ENCODE peak calls at places on chromosomes 13 and 19, in nine cellular contexts. E is Peyer's patch; S is heart right ventricle; H is HCT116; D is kidney; Y is IMR-90; G is CD8-positive, alpha-beta T cell; I is right atrium auricular region; W is ovary. Q is an unnamed sample.

GRCh38 chr13:75480691-75481175 is 1.2 kb downstream of the TBC1D4 start:
- DNase-seq in E (peak), S (peak), H (peak), D (peak), Y (peak), G (no peak), I (peak), W (peak), Q (no peak)

GRCh38 chr19:34838248-34838647 is 65.2 kb upstream of the ZNF599 start:
- DNase-seq in E (no peak), S (no peak), H (peak), D (no peak), Y (no peak), G (no peak), I (no peak), W (no peak), Q (no peak)

GRCh38 chr19:10227215-10227971 is 3.7 kb downstream of the S1PR2 start:
- DNase-seq in E (no peak), S (peak), H (no peak), D (peak), Y (no peak), G (no peak), I (peak), W (peak), Q (peak)

GRCh38 chr19:35592226-35592625 is 6.3 kb downstream of the PMIS2 start:
- DNase-seq in E (no peak), S (no peak), H (peak), D (no peak), Y (peak), G (no peak), I (no peak), W (no peak), Q (no peak)

GRCh38 chr13:65943024-65943423 is 1287.1 kb downstream of the PCDH9 start:
- DNase-seq in E (no peak), S (no peak), H (no peak), D (no peak), Y (peak), G (no peak), I (no peak), W (no peak), Q (no peak)

GRCh38 chr13:85509512-85509911 is 289.7 kb downstream of the SLITRK6 start:
- DNase-seq in E (no peak), S (no peak), H (no peak), D (no peak), Y (peak), G (no peak), I (no peak), W (no peak), Q (no peak)

GRCh38 chr19:39398297-39398864 is 7.2 kb downstream of the MED29 start:
- DNase-seq in E (peak), S (peak), H (peak), D (peak), Y (peak), G (no peak), I (peak), W (peak), Q (no peak)

GRCh38 chr19:10061717-10062310 is 24.3 kb upstream of the SHFL start:
- DNase-seq in E (no peak), S (no peak), H (no peak), D (no peak), Y (no peak), G (no peak), I (no peak), W (no peak), Q (no peak)

GRCh38 chr19:17681505-17682125 is 6.5 kb downstream of the UNC13A start:
- DNase-seq in E (no peak), S (peak), H (no peak), D (peak), Y (peak), G (no peak), I (no peak), W (peak), Q (no peak)

GRCh38 chr13:102812616-102813287 is 13.8 kb downstream of the BIVM start:
- DNase-seq in E (no peak), S (no peak), H (no peak), D (no peak), Y (peak), G (no peak), I (no peak), W (no peak), Q (no peak)

GRCh38 chr13:30827578-30827925 is 78.5 kb upstream of the MEDAG start:
- DNase-seq in E (no peak), S (no peak), H (no peak), D (no peak), Y (no peak), G (no peak), I (no peak), W (no peak), Q (no peak)

GRCh38 chr13:38283346-38283745 is 66.3 kb upstream of the UFM1 start:
- DNase-seq in E (no peak), S (no peak), H (no peak), D (no peak), Y (no peak), G (no peak), I (no peak), W (no peak), Q (no peak)

GRCh38 chr19:47095707-47096704 is 17.6 kb downstream of the ZC3H4 start:
- DNase-seq in E (peak), S (peak), H (peak), D (peak), Y (no peak), G (no peak), I (peak), W (no peak), Q (no peak)

GRCh38 chr19:34428549-34429285 is 536 bp downstream of the UBA2 start:
- DNase-seq in E (peak), S (peak), H (no peak), D (no peak), Y (peak), G (no peak), I (no peak), W (no peak), Q (peak)

GRCh38 chr13:103762523-103762922 is 696.3 kb upstream of the SLC10A2 start:
- DNase-seq in E (no peak), S (no peak), H (no peak), D (no peak), Y (no peak), G (no peak), I (no peak), W (no peak), Q (no peak)

GRCh38 chr19:37718357-37718756 is 1.2 kb downstream of the ZNF607 start:
- DNase-seq in E (no peak), S (no peak), H (no peak), D (no peak), Y (no peak), G (no peak), I (no peak), W (no peak), Q (no peak)

GRCh38 chr13:41985788-41986508 is 25.0 kb upstream of the VWA8 start:
- DNase-seq in E (no peak), S (no peak), H (no peak), D (no peak), Y (peak), G (no peak), I (no peak), W (no peak), Q (no peak)

GRCh38 chr13:98105929-98106336 is 37.0 kb upstream of the FARP1 start:
- DNase-seq in E (no peak), S (peak), H (no peak), D (no peak), Y (peak), G (no peak), I (no peak), W (no peak), Q (no peak)

GRCh38 chr13:94382520-94382919 is 97.0 kb downstream of the DCT start:
- DNase-seq in E (no peak), S (no peak), H (no peak), D (no peak), Y (no peak), G (no peak), I (no peak), W (no peak), Q (no peak)

GRCh38 chr13:41505209-41505835 is 48.0 kb downstream of the RGCC start:
- DNase-seq in E (no peak), S (no peak), H (no peak), D (no peak), Y (peak), G (no peak), I (no peak), W (no peak), Q (no peak)

GRCh38 chr19:45419396-45419795 is 4.3 kb downstream of the ERCC1 start:
- DNase-seq in E (no peak), S (no peak), H (no peak), D (no peak), Y (no peak), G (no peak), I (no peak), W (no peak), Q (no peak)

GRCh38 chr19:46416077-46416709 is 2.8 kb upstream of the CCDC8 start:
- DNase-seq in E (peak), S (peak), H (peak), D (peak), Y (peak), G (no peak), I (peak), W (peak), Q (peak)

GRCh38 chr13:57017357-57017756 is 123.4 kb upstream of the PRR20A start:
- DNase-seq in E (no peak), S (no peak), H (no peak), D (no peak), Y (no peak), G (no peak), I (no peak), W (no peak), Q (no peak)

GRCh38 chr13:45859682-45860081 is 8.1 kb upstream of the SIAH3 start:
- DNase-seq in E (no peak), S (no peak), H (no peak), D (no peak), Y (no peak), G (no peak), I (no peak), W (no peak), Q (no peak)

GRCh38 chr19:46579286-46579944 is 21.7 kb upstream of the CALM3 start:
- DNase-seq in E (no peak), S (no peak), H (no peak), D (no peak), Y (no peak), G (peak), I (no peak), W (no peak), Q (no peak)

GRCh38 chr13:44679602-44680001 is 103.5 kb upstream of the TSC22D1 start:
- DNase-seq in E (no peak), S (no peak), H (no peak), D (no peak), Y (peak), G (no peak), I (no peak), W (no peak), Q (no peak)

GRCh38 chr13:22081430-22081829 is 410.6 kb downstream of the FGF9 start:
- DNase-seq in E (no peak), S (no peak), H (no peak), D (no peak), Y (no peak), G (no peak), I (no peak), W (no peak), Q (no peak)

GRCh38 chr13:47463726-47464125 is 537.3 kb downstream of the SUCLA2 start:
- DNase-seq in E (no peak), S (no peak), H (no peak), D (no peak), Y (peak), G (no peak), I (no peak), W (no peak), Q (no peak)

DNA sequence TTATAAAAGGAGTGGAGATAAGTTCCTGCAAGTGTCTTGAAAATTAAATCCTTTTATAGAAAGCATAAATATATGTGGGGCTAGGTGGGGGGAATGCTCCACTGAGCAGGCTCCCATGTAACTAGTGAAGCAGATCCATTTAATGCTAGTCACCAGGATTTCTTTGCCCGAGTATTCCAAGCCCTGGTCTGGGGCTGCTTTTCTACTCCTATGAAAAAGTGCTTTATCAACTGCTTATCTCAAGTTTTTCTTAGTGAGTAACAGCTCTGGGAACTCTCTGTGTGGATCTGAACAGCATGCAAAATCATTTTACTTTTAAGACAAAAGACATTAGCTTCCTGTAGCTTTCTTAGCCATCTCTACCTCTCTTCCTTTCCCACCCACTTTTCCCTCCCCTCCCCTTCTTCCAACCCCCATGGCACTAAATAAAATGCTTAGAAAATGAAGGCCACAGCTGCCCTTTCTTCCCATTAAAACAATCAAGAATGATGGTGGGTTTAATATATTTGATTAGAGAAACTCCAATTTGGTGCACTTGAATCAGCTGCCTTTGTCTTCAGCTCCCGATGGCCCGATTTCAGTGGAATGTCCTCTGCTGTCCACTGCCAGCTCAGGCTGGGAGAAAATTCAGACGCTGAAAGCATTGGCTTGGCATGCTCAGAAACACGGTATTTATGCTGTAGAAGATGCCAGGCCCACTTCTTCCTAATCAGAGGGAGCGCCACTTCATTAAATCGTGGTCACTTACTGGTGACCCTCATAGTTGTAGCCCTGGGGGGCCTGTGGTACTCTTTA is 475.1 kb downstream of the FOXO1 start:
- DNase-seq in E (no peak), S (no peak), H (no peak), D (no peak), Y (no peak), G (no peak), I (no peak), W (no peak), Q (no peak)
- H3K27ac ChIP-seq in E (peak), S (peak), H (no peak), D (no peak), Y (no peak), G (peak), I (peak), W (no peak), Q (peak)

DNA sequence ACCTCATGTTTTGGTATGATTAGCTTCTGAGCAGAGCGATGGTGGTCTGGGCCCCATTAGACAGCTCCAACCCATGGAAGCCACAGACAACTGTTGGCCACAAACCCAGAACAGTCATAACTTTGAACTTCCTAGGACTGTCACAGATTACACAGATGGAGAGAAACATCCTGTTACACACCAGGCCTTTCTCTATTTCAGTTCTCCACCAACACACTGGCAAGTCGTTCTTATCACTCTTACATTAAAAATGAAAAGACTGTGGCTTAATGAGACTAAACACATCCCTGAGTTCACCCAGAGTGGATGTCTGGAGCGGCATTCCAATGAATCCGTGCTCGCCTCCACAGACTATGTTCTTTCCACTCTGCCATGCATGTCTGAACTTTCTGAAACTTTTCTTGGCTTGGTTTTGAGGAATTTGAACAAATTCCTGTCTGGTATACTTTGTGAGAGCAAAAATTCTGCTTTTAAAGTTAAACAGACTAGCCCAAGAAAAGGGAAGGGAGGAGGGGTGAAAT is 109.1 kb downstream of the NALCN start:
- DNase-seq in E (no peak), S (no peak), H (no peak), D (no peak), Y (peak), G (no peak), I (no peak), W (peak), Q (no peak)
- H3K4me3 ChIP-seq in E (no peak), S (no peak), H (no peak), D (no peak), Y (no peak), G (no peak), I (no peak), W (no peak), Q (no peak)

DNA sequence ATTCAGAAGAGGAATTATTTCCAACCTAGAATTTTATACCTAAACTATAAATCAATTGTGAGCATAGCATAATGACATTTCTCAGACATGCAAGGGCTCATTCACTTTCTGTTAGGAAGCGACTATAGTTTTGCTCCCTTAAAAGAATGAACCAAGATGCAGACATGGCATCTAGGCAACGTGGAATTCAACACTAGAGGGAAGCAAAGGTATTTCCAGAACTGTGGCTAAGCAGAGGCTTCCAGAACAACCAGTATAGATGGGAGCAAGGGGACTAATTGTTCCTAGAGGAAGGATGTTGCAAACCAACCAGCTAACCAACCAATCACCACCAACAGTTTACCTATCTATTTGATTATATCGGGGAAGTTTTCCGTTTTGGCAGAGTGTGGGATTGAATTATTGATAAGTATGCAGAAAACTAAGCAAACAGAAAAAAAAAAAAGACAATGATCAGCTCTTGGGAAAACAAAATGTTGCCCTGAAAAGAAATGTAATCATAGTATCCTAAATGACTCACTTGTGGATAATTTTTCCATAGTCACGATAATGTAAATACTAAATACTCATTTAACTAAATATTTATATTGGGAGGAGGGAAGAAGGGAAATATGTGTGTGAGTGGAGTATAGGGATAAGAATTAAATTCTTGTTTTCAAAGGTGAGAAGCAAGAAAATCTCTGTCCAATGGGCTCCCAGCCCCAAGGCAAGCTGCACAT is 21.1 kb downstream of the ARL11 start:
- DNase-seq in E (no peak), S (no peak), H (no peak), D (no peak), Y (peak), G (no peak), I (no peak), W (no peak), Q (no peak)
- TF ChIP-seq CTCF in E (peak), S (peak), H (peak), D (no peak), Y (peak), G (no peak), I (no peak), W (peak), Q (no peak)

DNA sequence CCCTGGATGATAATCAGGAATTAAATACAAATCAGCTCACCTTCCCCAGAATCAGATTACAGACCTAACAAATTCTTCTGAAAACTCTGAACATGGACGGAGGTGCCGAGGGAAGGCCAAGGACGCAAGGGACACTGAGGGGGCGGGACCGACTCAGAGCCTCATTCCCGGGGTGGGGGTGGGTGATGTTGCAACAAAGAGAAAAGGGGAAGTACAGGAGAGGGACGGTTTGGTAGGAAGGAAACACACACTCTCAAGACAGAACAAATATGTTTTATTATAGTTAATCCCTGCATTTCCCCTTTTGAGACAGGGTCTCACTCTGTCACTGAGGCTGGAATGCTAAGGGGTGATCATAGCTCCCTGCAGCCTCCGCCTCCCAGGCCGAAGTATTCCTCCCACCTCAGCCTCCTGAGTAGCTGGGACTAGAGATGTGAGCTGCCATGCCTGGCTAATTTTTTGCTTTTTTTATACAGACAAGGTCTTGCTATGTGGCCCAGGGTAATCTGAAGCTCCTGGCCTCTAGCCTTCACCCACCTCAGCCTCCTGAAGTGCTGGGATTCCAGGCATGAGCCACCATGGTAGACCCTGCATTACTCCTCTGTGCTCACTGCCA is 786 bp upstream of the LILRA2 start:
- DNase-seq in E (no peak), S (no peak), H (no peak), D (no peak), Y (no peak), G (no peak), I (no peak), W (no peak), Q (no peak)
- H3K27ac ChIP-seq in E (no peak), S (peak), H (no peak), D (no peak), Y (no peak), G (no peak), I (no peak), W (no peak), Q (no peak)

GRCh38 chr13:36763322-36763721 is 55.7 kb upstream of the RFXAP start:
- DNase-seq in E (no peak), S (no peak), H (no peak), D (no peak), Y (no peak), G (no peak), I (no peak), W (no peak), Q (no peak)
- H3K4me3 ChIP-seq in E (no peak), S (no peak), H (no peak), D (no peak), Y (no peak), G (no peak), I (no peak), W (no peak), Q (no peak)

GRCh38 chr19:33134571-33135041 is 2.7 kb downstream of the WDR88 start:
- DNase-seq in E (no peak), S (no peak), H (no peak), D (peak), Y (no peak), G (no peak), I (no peak), W (no peak), Q (no peak)

GRCh38 chr19:33130433-33130832 is 1.5 kb upstream of the WDR88 start:
- DNase-seq in E (no peak), S (no peak), H (no peak), D (no peak), Y (no peak), G (no peak), I (no peak), W (no peak), Q (no peak)

GRCh38 chr19:33132425-33132824 is 511 bp downstream of the WDR88 start:
- DNase-seq in E (no peak), S (no peak), H (no peak), D (no peak), Y (no peak), G (no peak), I (no peak), W (no peak), Q (no peak)

GRCh38 chr19:33132021-33132420 is at the start of gene WDR88:
- DNase-seq in E (no peak), S (no peak), H (no peak), D (no peak), Y (no peak), G (no peak), I (no peak), W (no peak), Q (no peak)

GRCh38 chr19:33133438-33134031 is 1.6 kb downstream of the WDR88 start:
- DNase-seq in E (no peak), S (no peak), H (no peak), D (no peak), Y (no peak), G (no peak), I (no peak), W (no peak), Q (no peak)
- TF ChIP-seq CTCF in E (no peak), S (no peak), H (no peak), D (no peak), Y (no peak), G (no peak), I (no peak), W (no peak), Q (no peak)